ENCODE peak calls at places on chromosome 1, in five cellular contexts. Z is neural crest cell, I is heart left ventricle, N is IMR-90, R is breast epithelium. D is an unnamed sample.

GRCh38 chr1:52751589-52752306 is 25.5 kb downstream of the ZYG11B start:
- DNase-seq in I (no peak), N (peak), R (no peak), Z (no peak), D (no peak)

GRCh38 chr1:246753670-246754535 is 29.7 kb downstream of the SCCPDH start:
- DNase-seq in Z (peak), I (peak), N (peak), R (no peak), D (peak)

GRCh38 chr1:66752000-66752592 is at the start of gene DYNLT5:
- DNase-seq in R (no peak), Z (peak), I (peak), N (peak), D (peak)

GRCh38 chr1:54506594-54506993 is 41.4 kb upstream of the ACOT11 start:
- DNase-seq in R (no peak), N (peak), I (no peak), Z (no peak), D (no peak)

GRCh38 chr1:229092377-229093257 is 178.3 kb upstream of the RAB4A start:
- DNase-seq in R (no peak), Z (no peak), N (no peak), I (no peak), D (peak)

GRCh38 chr1:147243228-147243685 is 773 bp downstream of the CHD1L start:
- DNase-seq in N (peak), I (peak), Z (peak), R (no peak), D (peak)

GRCh38 chr1:179303173-179303572 is 9.6 kb downstream of the SOAT1 start:
- DNase-seq in N (no peak), R (no peak), I (no peak), Z (no peak), D (no peak)

GRCh38 chr1:119276558-119276957 is 92.0 kb upstream of the HAO2 start:
- DNase-seq in R (no peak), Z (no peak), I (no peak), N (no peak), D (no peak)

GRCh38 chr1:163035791-163036249 is 33.3 kb upstream of the RGS4 start:
- DNase-seq in Z (no peak), N (peak), I (no peak), R (no peak), D (no peak)

GRCh38 chr1:3113047-3113740 is 44.2 kb downstream of the PRDM16 start:
- DNase-seq in R (no peak), I (no peak), N (no peak), Z (no peak), D (no peak)

GRCh38 chr1:48027533-48027835 is 30.3 kb upstream of the TRABD2B start:
- DNase-seq in R (no peak), I (no peak), Z (no peak), N (no peak), D (no peak)

GRCh38 chr1:66951513-66951912 is 26.7 kb downstream of the MIER1 start:
- DNase-seq in N (peak), Z (no peak), I (no peak), R (no peak), D (no peak)

GRCh38 chr1:106937104-106937503 is 119.4 kb upstream of the PRMT6 start:
- DNase-seq in N (peak), R (no peak), I (no peak), Z (no peak), D (no peak)

GRCh38 chr1:243325305-243325890 is 69.6 kb downstream of the SDCCAG8 start:
- DNase-seq in N (peak), R (no peak), Z (peak), I (no peak), D (no peak)

GRCh38 chr1:36691374-36691773 is 208.7 kb upstream of the CSF3R start:
- DNase-seq in R (no peak), I (no peak), N (no peak), Z (no peak), D (peak)

GRCh38 chr1:227951624-227952373 is 4.1 kb upstream of the WNT9A start:
- DNase-seq in N (no peak), I (no peak), R (peak), Z (no peak), D (peak)

GRCh38 chr1:27037518-27037917 is 24.9 kb upstream of the TENT5B start:
- DNase-seq in I (no peak), N (no peak), Z (no peak), R (no peak), D (no peak)

GRCh38 chr1:69569281-69569970 is 1.7 kb downstream of the LRRC7 start:
- DNase-seq in R (no peak), I (no peak), N (no peak), Z (peak), D (no peak)

GRCh38 chr1:205590457-205590768 is 41.4 kb downstream of the ELK4 start:
- DNase-seq in Z (no peak), N (no peak), R (no peak), I (no peak), D (no peak)

GRCh38 chr1:191671236-191671635 is 487.0 kb upstream of the RGS18 start:
- DNase-seq in I (no peak), R (no peak), Z (no peak), N (peak), D (no peak)

GRCh38 chr1:145859491-145860159 is 744 bp upstream of the PIAS3 start:
- DNase-seq in N (peak), R (peak), I (peak), Z (peak), D (peak)

GRCh38 chr1:175466556-175466955 is 274.0 kb upstream of the KIAA0040 start:
- DNase-seq in Z (no peak), N (no peak), R (no peak), I (no peak), D (no peak)

GRCh38 chr1:230976825-230977747 is 1.6 kb downstream of the TTC13 start:
- DNase-seq in I (no peak), R (no peak), Z (no peak), N (no peak), D (no peak)

GRCh38 chr1:61743716-61744620 is 1.7 kb downstream of the PATJ start:
- DNase-seq in R (no peak), N (peak), Z (no peak), I (no peak), D (peak)

GRCh38 chr1:210438928-210439841 is 110.5 kb downstream of the HHAT start:
- DNase-seq in Z (no peak), I (no peak), R (no peak), N (peak), D (no peak)

GRCh38 chr1:33045814-33046213 is 9.1 kb upstream of the AK2 start:
- DNase-seq in N (peak), I (no peak), Z (no peak), R (no peak), D (no peak)

GRCh38 chr1:201553496-201554166 is 14.7 kb downstream of the NAV1 start:
- DNase-seq in I (no peak), Z (no peak), N (peak), R (no peak), D (peak)

GRCh38 chr1:201554167-201554600 is 15.3 kb downstream of the NAV1 start:
- DNase-seq in N (no peak), Z (no peak), R (no peak), I (peak), D (peak)

GRCh38 chr1:201556841-201557571 is 18.1 kb downstream of the NAV1 start:
- DNase-seq in N (peak), Z (no peak), R (no peak), I (no peak), D (no peak)

GRCh38 chr1:201555593-201555945 is 16.6 kb downstream of the NAV1 start:
- DNase-seq in I (no peak), Z (no peak), N (no peak), R (no peak), D (peak)

GRCh38 chr1:201554789-201555592 is 16.1 kb downstream of the NAV1 start:
- DNase-seq in R (no peak), Z (no peak), I (no peak), N (no peak), D (peak)
- TF ChIP-seq CTCF in R (no peak), Z (no peak), I (no peak), N (no peak), D (no peak)

DNA sequence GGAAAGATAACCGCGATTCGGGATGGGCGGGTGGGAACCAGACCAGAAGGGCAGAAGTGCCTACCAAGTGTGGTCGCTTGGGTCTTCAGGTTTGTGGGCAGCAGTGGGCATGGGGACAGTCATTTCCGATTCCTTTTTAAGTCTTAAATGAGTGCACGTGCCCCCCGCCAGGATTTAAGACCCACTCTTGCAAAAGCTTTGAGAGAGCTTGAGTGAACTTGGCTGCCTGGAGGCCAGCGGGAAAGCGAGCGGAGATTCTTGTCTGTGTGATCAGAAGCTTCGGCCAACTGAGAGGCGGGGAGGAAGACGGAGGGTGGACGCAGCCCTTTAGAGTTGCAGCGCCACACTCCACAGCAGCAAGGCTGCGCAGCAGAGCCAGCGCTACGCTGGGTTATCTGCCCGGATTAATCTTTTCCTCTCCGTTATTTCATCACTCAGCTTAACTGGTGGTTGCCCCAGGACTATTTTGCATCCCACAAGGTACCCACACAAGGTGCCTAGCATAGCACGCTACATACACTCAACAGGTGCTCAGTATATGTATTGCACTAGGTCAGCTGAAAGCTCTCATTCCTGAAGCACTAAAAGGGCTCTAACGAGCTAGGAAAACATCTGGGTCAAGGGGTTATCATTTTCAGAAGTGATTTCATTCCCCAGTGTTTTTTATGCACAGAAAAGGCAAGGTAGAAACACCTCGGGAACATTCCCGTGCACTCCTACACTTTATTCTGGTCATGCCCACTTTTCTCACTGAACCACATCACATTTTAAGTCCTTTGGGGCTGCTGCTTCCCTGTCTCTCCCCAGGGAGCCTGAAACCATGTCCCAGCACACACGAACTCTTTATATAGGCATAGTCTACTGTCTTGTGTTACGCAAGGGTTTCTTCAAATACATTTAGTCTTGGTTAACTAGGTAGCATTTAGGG is 1.5 kb upstream of the BATF3 start:
- DNase-seq in R (peak), N (peak), I (peak), Z (peak), D (peak)
- TF ChIP-seq CTCF in R (no peak), N (peak), I (no peak), Z (peak), D (no peak)

DNA sequence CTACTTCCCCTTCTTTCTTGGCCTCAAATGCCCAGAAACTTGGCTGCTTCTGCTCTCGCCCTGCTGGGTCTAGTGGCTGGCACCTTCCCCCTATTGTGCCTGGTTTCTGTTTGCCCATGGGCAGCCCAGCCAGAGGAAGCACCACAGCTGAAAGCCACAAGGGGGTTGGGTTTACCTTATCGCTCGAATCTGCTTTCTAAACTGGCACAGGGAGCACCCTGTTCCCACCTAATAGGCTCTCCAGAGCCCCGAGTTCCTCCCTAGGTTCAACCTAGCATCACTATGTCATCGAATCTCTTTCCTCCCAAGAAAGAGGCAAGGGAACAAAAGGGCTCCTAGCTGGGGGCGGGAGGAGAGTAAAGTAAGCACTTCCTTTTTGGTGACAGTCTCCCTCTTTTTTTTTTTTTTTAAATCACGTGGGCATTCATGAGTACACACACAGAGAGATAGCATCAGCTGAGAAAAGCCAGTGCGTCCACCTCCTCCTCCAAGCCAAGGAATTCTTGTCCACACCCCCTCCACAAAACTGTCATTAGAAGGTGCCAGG is 72.8 kb downstream of the PLEKHA6 start:
- DNase-seq in I (peak), N (no peak), R (peak), Z (no peak), D (peak)
- TF ChIP-seq CTCF in I (no peak), N (no peak), R (peak), Z (no peak), D (no peak)

DNA sequence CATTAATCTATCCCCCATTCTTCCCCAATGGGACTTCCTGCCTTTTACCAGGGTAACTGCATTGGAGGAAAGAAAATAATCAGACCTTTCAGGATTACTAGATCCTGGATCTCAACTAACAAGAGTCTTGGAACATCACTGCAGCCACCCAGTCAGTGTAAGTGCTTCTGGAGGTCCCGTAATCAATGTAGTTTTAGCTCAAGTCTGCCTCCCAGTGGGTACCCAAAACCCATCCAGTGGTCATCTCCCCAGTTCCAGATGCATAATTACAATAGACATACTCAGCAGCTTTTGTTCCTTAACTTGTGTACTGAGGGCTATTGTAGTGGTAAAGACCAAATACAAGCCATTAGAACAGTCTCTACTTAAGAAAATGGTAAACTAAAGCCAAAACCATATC is 319.1 kb downstream of the GPATCH2 start:
- DNase-seq in R (no peak), N (peak), Z (no peak), I (no peak), D (no peak)
- TF ChIP-seq CTCF in R (no peak), N (peak), Z (peak), I (no peak), D (no peak)

GRCh38 chr1:19209990-19210771 is at the start of gene UBR4:
- DNase-seq in I (peak), R (peak), Z (peak), N (peak), D (peak)
- TF ChIP-seq CTCF in I (no peak), R (peak), Z (no peak), N (no peak), D (no peak)

DNA sequence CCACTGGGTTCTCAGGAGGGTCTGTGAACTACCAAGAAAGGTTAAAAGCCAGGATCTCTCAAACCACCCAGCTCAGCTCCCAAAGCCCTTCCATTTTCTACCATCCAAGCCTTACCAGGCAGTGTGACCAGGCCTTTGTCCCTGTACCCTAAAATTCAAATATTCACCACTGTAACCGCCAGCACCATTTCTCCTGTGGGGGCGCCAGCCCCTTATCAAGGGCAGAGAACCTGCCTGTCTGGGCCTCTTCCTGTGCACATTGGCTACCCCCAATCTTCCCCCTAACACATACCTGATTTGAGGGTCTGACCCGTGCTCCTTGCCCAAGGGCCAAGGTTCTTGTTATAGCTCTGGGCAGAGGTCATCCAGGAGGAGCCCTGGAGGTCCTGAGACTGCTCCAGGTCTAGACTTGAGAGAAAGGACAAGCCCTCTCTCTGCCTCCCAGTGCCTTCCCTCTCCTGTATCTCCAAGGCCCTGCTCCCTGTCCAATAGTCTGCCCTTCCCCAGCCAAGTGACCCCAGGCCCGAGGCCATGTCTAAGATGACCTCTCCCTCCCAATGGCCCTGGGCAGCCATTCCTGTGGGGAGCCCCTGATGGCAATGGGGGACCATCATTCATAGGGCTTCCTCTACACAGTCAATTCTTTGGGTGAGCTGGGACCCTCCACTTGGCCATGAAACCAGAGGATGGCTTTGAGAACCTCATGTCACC is 78.5 kb downstream of the FHAD1 start:
- DNase-seq in Z (no peak), R (no peak), I (no peak), N (no peak), D (no peak)
- TF ChIP-seq CTCF in Z (no peak), R (no peak), I (no peak), N (no peak), D (no peak)

DNA sequence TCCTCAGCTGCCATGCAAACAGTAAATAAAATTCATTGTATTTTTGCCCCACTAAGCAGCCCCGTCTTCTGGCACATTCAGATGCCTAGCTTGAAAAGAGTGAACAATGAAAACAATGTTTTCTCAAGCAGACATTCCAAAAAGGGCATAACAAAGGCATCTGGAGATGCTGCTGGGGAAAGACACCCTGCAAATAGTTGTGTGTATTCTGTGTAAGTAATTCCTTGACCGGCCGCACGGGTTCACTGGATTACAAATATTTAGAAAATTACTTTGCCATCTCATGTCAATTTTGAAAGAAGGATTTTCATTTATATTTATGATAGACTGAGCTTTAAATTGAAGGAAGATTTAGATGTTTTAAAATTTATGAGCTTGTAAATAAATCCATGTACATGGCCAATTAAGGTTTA is 142.2 kb downstream of the SLC45A1 start:
- DNase-seq in Z (no peak), R (no peak), I (no peak), N (no peak), D (no peak)
- TF ChIP-seq CTCF in Z (no peak), R (no peak), I (no peak), N (no peak), D (no peak)